ENCODE peak calls at places on chromosomes 11 and 22, in five cellular contexts. One of them, this sample, is unnamed.

GRCh38 chr22:37166675-37167066 is 17.0 kb upstream of the IL2RB start:
- DNase-seq in mesothelial cell of epicardium: peak; percentile 85
- DNase-seq in GM13976: peak; percentile 90
- DNase-seq in body of pancreas: peak; percentile 84
- DNase-seq in WTC11: peak; percentile 84
- DNase-seq in this sample: peak; percentile 75

GRCh38 chr22:20175597-20175900 is 24.7 kb upstream of the CCDC188 start:
- DNase-seq in mesothelial cell of epicardium: no peak
- DNase-seq in GM13976: no peak
- DNase-seq in body of pancreas: no peak
- DNase-seq in WTC11: no peak
- DNase-seq in this sample: no peak

GRCh38 chr22:45344339-45344738 is 34.6 kb downstream of the FAM118A start:
- DNase-seq in mesothelial cell of epicardium: no peak
- DNase-seq in GM13976: no peak
- DNase-seq in body of pancreas: no peak
- DNase-seq in WTC11: no peak
- DNase-seq in this sample: no peak

GRCh38 chr11:72777755-72778278 is 16.0 kb downstream of the STARD10 start:
- DNase-seq in mesothelial cell of epicardium: no peak
- DNase-seq in GM13976: no peak
- DNase-seq in body of pancreas: peak; percentile 93
- DNase-seq in WTC11: no peak
- DNase-seq in this sample: no peak

GRCh38 chr11:19380375-19380774 is 139.6 kb upstream of the E2F8 start:
- DNase-seq in mesothelial cell of epicardium: no peak
- DNase-seq in GM13976: no peak
- DNase-seq in body of pancreas: no peak
- DNase-seq in WTC11: no peak
- DNase-seq in this sample: no peak

GRCh38 chr22:25120761-25121212 is 78.9 kb upstream of the CRYBB3 start:
- DNase-seq in mesothelial cell of epicardium: no peak
- DNase-seq in GM13976: no peak
- DNase-seq in body of pancreas: peak; percentile 73
- DNase-seq in WTC11: no peak
- DNase-seq in this sample: no peak

GRCh38 chr22:22556578-22556977 is 2.5 kb downstream of the PRAME start:
- DNase-seq in mesothelial cell of epicardium: no peak
- DNase-seq in GM13976: no peak
- DNase-seq in body of pancreas: no peak
- DNase-seq in WTC11: no peak
- DNase-seq in this sample: no peak

GRCh38 chr11:63765688-63766241 is 2.8 kb downstream of the ZFTA start:
- DNase-seq in mesothelial cell of epicardium: no peak
- DNase-seq in GM13976: no peak
- DNase-seq in body of pancreas: peak; percentile 15
- DNase-seq in WTC11: peak; percentile 18
- DNase-seq in this sample: no peak

GRCh38 chr11:120589376-120589775 is 77.8 kb downstream of the GRIK4 start:
- DNase-seq in mesothelial cell of epicardium: no peak
- DNase-seq in GM13976: no peak
- DNase-seq in body of pancreas: no peak
- DNase-seq in WTC11: peak; percentile 10
- DNase-seq in this sample: no peak

GRCh38 chr11:129593098-129593497 is 217.4 kb downstream of the BARX2 start:
- DNase-seq in mesothelial cell of epicardium: peak; percentile 48
- DNase-seq in GM13976: no peak
- DNase-seq in body of pancreas: no peak
- DNase-seq in WTC11: no peak
- DNase-seq in this sample: no peak

GRCh38 chr11:95912902-95913560 is 10.9 kb downstream of the MTMR2 start:
- DNase-seq in mesothelial cell of epicardium: no peak
- DNase-seq in GM13976: no peak
- DNase-seq in body of pancreas: no peak
- DNase-seq in WTC11: no peak
- DNase-seq in this sample: no peak

GRCh38 chr11:9759519-9760179 is 95.8 kb downstream of the SWAP70 start:
- DNase-seq in mesothelial cell of epicardium: no peak
- DNase-seq in GM13976: peak; percentile 56
- DNase-seq in body of pancreas: peak; percentile 93
- DNase-seq in WTC11: no peak
- DNase-seq in this sample: no peak

GRCh38 chr11:93861808-93862207 is 11.4 kb upstream of the VSTM5 start:
- DNase-seq in mesothelial cell of epicardium: no peak
- DNase-seq in GM13976: no peak
- DNase-seq in body of pancreas: no peak
- DNase-seq in WTC11: no peak
- DNase-seq in this sample: no peak

GRCh38 chr11:134453441-134453840 is 41.4 kb upstream of the B3GAT1 start:
- DNase-seq in mesothelial cell of epicardium: no peak
- DNase-seq in GM13976: no peak
- DNase-seq in body of pancreas: no peak
- DNase-seq in WTC11: no peak
- DNase-seq in this sample: no peak

GRCh38 chr22:40499187-40499753 is 128.9 kb downstream of the SGSM3 start:
- DNase-seq in mesothelial cell of epicardium: no peak
- DNase-seq in GM13976: peak; percentile 48
- DNase-seq in body of pancreas: peak; percentile 55
- DNase-seq in WTC11: no peak
- DNase-seq in this sample: no peak

GRCh38 chr22:25645266-25645665 is 80.8 kb downstream of the GRK3 start:
- DNase-seq in mesothelial cell of epicardium: no peak
- DNase-seq in GM13976: no peak
- DNase-seq in body of pancreas: no peak
- DNase-seq in WTC11: no peak
- DNase-seq in this sample: no peak

GRCh38 chr11:93407777-93408401 is 77.3 kb downstream of the DEUP1 start:
- DNase-seq in mesothelial cell of epicardium: no peak
- DNase-seq in GM13976: no peak
- DNase-seq in body of pancreas: no peak
- DNase-seq in WTC11: no peak
- DNase-seq in this sample: no peak

GRCh38 chr11:45517171-45517770 is 148.2 kb downstream of the CHST1 start:
- DNase-seq in mesothelial cell of epicardium: no peak
- DNase-seq in GM13976: no peak
- DNase-seq in body of pancreas: no peak
- DNase-seq in WTC11: no peak
- DNase-seq in this sample: no peak

GRCh38 chr11:44885919-44886318 is 64.8 kb downstream of the TP53I11 start:
- DNase-seq in mesothelial cell of epicardium: no peak
- DNase-seq in GM13976: no peak
- DNase-seq in body of pancreas: no peak
- DNase-seq in WTC11: no peak
- DNase-seq in this sample: no peak

GRCh38 chr22:44735518-44736428 is 16.6 kb upstream of the ARHGAP8 start:
- DNase-seq in mesothelial cell of epicardium: peak; percentile 92
- DNase-seq in GM13976: peak; percentile 92
- DNase-seq in body of pancreas: peak; percentile 71
- DNase-seq in WTC11: peak; percentile 96
- DNase-seq in this sample: peak; percentile 91

GRCh38 chr22:41301085-41302015 is at the start of gene ZC3H7B:
- DNase-seq in mesothelial cell of epicardium: peak; percentile 80
- DNase-seq in GM13976: peak; percentile 97
- DNase-seq in body of pancreas: peak; percentile 85
- DNase-seq in WTC11: peak; percentile 83
- DNase-seq in this sample: peak; percentile 70

GRCh38 chr11:113387605-113388211 is at the start of gene ANKK1:
- DNase-seq in mesothelial cell of epicardium: peak; percentile 59
- DNase-seq in GM13976: no peak
- DNase-seq in body of pancreas: peak; percentile 31
- DNase-seq in WTC11: peak; percentile 80
- DNase-seq in this sample: peak; percentile 35

DNA sequence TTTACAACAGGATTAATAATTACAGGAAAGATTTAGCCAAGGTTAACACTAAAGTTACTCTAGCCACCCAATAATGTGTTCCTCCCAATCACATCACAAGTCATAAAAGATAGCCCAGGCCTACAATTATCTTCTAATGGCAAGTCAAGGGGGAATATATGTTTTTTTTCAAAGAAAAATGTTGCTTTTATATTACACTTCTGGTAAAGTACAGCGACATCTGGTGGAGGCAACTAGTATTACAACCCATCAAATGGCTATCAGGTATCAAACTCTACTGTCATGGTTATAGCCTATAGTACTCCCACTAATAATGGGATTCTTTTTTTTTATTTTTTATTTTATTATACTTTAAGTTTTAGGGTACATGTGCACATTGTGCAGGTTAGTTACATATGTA is 71.8 kb downstream of the XRRA1 start:
- DNase-seq in mesothelial cell of epicardium: no peak
- DNase-seq in GM13976: no peak
- DNase-seq in body of pancreas: no peak
- DNase-seq in WTC11: no peak
- DNase-seq in this sample: no peak
- TF ChIP-seq CTCF in mesothelial cell of epicardium: peak; percentile 70
- TF ChIP-seq CTCF in GM13976: no peak
- TF ChIP-seq CTCF in body of pancreas: no peak
- TF ChIP-seq CTCF in WTC11: peak; percentile 71
- TF ChIP-seq CTCF in this sample: peak; percentile 59

DNA sequence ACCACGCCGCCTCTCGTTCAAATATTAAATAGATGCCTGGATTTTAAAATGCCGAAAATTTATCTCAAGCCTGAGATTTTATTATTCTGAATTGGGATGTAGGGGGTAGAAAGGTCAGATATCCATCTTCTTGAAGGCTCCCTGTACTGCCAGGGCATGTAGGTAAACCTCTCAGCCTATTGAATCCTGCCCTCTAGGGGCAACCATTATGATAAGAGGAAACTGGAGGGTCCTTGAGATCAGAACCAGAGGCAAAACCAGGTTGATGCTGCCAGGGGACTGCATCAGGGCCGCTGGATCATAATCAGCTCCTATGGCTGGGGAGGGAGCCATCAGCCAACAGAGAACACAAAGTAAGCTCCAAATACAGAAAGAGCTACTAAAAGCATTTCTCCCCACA is 92.4 kb downstream of the KCNC1 start:
- DNase-seq in mesothelial cell of epicardium: no peak
- DNase-seq in GM13976: no peak
- DNase-seq in body of pancreas: no peak
- DNase-seq in WTC11: no peak
- DNase-seq in this sample: no peak
- TF ChIP-seq CTCF in mesothelial cell of epicardium: no peak
- TF ChIP-seq CTCF in GM13976: no peak
- TF ChIP-seq CTCF in body of pancreas: no peak
- TF ChIP-seq CTCF in WTC11: no peak
- TF ChIP-seq CTCF in this sample: no peak

DNA sequence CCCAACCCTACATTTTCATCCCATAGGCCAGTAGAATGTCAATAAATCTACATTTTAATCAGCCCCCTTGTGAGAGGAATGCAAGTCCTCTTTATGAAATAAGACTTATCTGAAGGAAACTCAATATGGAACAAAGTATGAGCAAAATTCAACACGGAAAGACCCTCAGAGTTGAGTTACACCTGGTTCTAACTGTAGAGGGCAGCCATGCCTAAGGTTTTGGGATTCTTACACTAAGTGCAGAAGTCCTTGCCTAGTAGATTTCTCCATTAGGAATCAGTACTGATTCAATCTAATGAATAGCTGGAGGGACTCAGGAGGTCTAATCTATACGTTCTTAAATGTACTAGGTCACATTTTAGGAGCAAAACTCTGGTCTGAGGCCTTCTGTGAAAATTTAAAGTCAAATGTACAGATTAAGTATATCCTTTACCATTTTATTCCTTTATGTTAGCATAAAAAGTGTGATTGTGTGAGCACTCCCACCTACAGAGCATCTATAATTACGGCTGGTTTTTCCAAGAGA is 904.5 kb downstream of the DLG2 start:
- DNase-seq in mesothelial cell of epicardium: no peak
- DNase-seq in GM13976: no peak
- DNase-seq in body of pancreas: no peak
- DNase-seq in WTC11: peak; percentile 39
- DNase-seq in this sample: no peak
- TF ChIP-seq CTCF in mesothelial cell of epicardium: no peak
- TF ChIP-seq CTCF in GM13976: no peak
- TF ChIP-seq CTCF in body of pancreas: peak; percentile 14
- TF ChIP-seq CTCF in WTC11: peak; percentile 26
- TF ChIP-seq CTCF in this sample: peak; percentile 42

DNA sequence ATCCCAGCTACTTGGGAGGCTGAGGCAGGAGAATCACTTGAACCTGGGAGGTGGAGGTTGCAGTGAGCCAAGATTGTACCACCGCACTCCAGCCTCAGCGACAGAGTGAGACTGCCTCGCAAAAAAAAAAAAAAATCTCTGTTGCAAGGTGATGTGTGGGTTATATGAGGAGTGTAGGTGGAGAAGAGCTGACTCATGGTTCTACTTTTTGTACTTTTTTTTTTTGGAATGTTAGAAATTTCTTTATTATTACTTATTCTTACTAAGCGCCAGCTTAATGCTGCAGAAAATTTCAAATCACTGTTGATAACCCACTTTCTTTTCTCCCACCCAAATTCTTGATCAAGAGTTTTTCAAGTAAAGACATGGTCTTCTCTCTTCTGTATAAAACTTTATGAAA is 29.6 kb upstream of the DNAJB13 start:
- DNase-seq in mesothelial cell of epicardium: no peak
- DNase-seq in GM13976: no peak
- DNase-seq in body of pancreas: no peak
- DNase-seq in WTC11: no peak
- DNase-seq in this sample: no peak
- TF ChIP-seq CTCF in mesothelial cell of epicardium: no peak
- TF ChIP-seq CTCF in GM13976: no peak
- TF ChIP-seq CTCF in body of pancreas: no peak
- TF ChIP-seq CTCF in WTC11: no peak
- TF ChIP-seq CTCF in this sample: no peak

GRCh38 chr11:34105079-34105956 is at the start of gene NAT10:
- DNase-seq in mesothelial cell of epicardium: peak; percentile 95
- DNase-seq in GM13976: peak; percentile 92
- DNase-seq in body of pancreas: peak; percentile 99
- DNase-seq in WTC11: peak; percentile 96
- DNase-seq in this sample: peak; percentile 92
- TF ChIP-seq CTCF in mesothelial cell of epicardium: no peak
- TF ChIP-seq CTCF in GM13976: no peak
- TF ChIP-seq CTCF in body of pancreas: peak; percentile 46
- TF ChIP-seq CTCF in WTC11: no peak
- TF ChIP-seq CTCF in this sample: peak; percentile 26

GRCh38 chr11:112345708-112346107 is 85.0 kb upstream of the PLET1 start:
- DNase-seq in mesothelial cell of epicardium: no peak
- DNase-seq in GM13976: no peak
- DNase-seq in body of pancreas: no peak
- DNase-seq in WTC11: peak; percentile 42
- DNase-seq in this sample: no peak
- TF ChIP-seq CTCF in mesothelial cell of epicardium: no peak
- TF ChIP-seq CTCF in GM13976: no peak
- TF ChIP-seq CTCF in body of pancreas: no peak
- TF ChIP-seq CTCF in WTC11: peak; percentile 16
- TF ChIP-seq CTCF in this sample: peak; percentile 17

GRCh38 chr11:90220391-90220790 is 2.5 kb downstream of the CHORDC1 start:
- DNase-seq in mesothelial cell of epicardium: no peak
- DNase-seq in GM13976: peak; percentile 40
- DNase-seq in body of pancreas: no peak
- DNase-seq in WTC11: no peak
- DNase-seq in this sample: no peak
- TF ChIP-seq CTCF in mesothelial cell of epicardium: no peak
- TF ChIP-seq CTCF in GM13976: no peak
- TF ChIP-seq CTCF in body of pancreas: no peak
- TF ChIP-seq CTCF in WTC11: no peak
- TF ChIP-seq CTCF in this sample: no peak

GRCh38 chr11:107250017-107250416 is 207.6 kb downstream of the CWF19L2 start:
- DNase-seq in mesothelial cell of epicardium: no peak
- DNase-seq in GM13976: no peak
- DNase-seq in body of pancreas: no peak
- DNase-seq in WTC11: no peak
- DNase-seq in this sample: no peak
- TF ChIP-seq CTCF in mesothelial cell of epicardium: no peak
- TF ChIP-seq CTCF in GM13976: no peak
- TF ChIP-seq CTCF in body of pancreas: no peak
- TF ChIP-seq CTCF in WTC11: no peak
- TF ChIP-seq CTCF in this sample: no peak